ENCODE peak calls at places on chromosomes 3 and 15, in six cellular contexts. K is HepG2, Y is Peyer's patch, A is H54, J is sigmoid colon, U is heart left ventricle. O is an unnamed sample.
A peak's percentile ranks its signal among the peaks of the same experiment; 100 is the strongest.

GRCh38 chr3:106534206-106534605 is 665.4 kb upstream of the CBLB start:
- DNase-seq in U (no peak), Y (no peak), J (no peak), A (no peak), K (no peak), O (no peak)

GRCh38 chr3:51637144-51637940 is 33.7 kb upstream of the TEX264 start:
- DNase-seq in Y (no peak), J (no peak), A (no peak), K (no peak), U (no peak), O (no peak)

GRCh38 chr3:104291437-104291851 is 1075.3 kb upstream of the ALCAM start:
- DNase-seq in Y (no peak), K (no peak), A (no peak), J (no peak), U (no peak), O (no peak)

GRCh38 chr3:139120336-139120971 is 75.8 kb upstream of the PRR23C start:
- DNase-seq in Y (no peak), U (no peak), K (no peak), J (no peak), A (no peak), O (peak; percentile 72)

GRCh38 chr15:25812073-25812472 is 51.1 kb downstream of the ATP10A start:
- DNase-seq in J (no peak), Y (no peak), U (no peak), A (no peak), K (no peak), O (no peak)

GRCh38 chr3:63954182-63954581 is 42.0 kb upstream of the SCAANT1 start:
- DNase-seq in A (no peak), K (no peak), Y (no peak), U (no peak), J (no peak), O (no peak)

GRCh38 chr3:129734449-129734848 is 128.0 kb upstream of the PLXND1 start:
- DNase-seq in U (no peak), A (no peak), Y (no peak), J (no peak), K (no peak), O (no peak)

GRCh38 chr15:81589671-81590070 is 215.7 kb upstream of the TMC3 start:
- DNase-seq in K (no peak), J (no peak), U (no peak), A (no peak), Y (no peak), O (no peak)

GRCh38 chr3:105938101-105938500 is 69.3 kb upstream of the CBLB start:
- DNase-seq in A (peak; percentile 1), J (no peak), U (peak; percentile 33), Y (no peak), K (no peak), O (no peak)

GRCh38 chr15:74378853-74379252 is 11.4 kb upstream of the CYP11A1 start:
- DNase-seq in Y (peak; percentile 34), U (no peak), A (no peak), J (no peak), K (no peak), O (no peak)

GRCh38 chr3:86723433-86723832 is 267.5 kb downstream of the VGLL3 start:
- DNase-seq in J (no peak), Y (no peak), K (no peak), A (no peak), U (no peak), O (no peak)

GRCh38 chr3:169634618-169635236 is 28.8 kb downstream of the MECOM start:
- DNase-seq in U (peak; percentile 38), K (peak; percentile 53), A (no peak), J (no peak), Y (no peak), O (no peak)

GRCh38 chr3:46540550-46540949 is 25.6 kb downstream of the LRRC2 start:
- DNase-seq in U (no peak), J (no peak), K (no peak), Y (no peak), A (no peak), O (no peak)

GRCh38 chr3:72077473-72078259 is 292.7 kb upstream of the PROK2 start:
- DNase-seq in A (no peak), Y (no peak), J (no peak), U (no peak), K (no peak), O (no peak)

GRCh38 chr3:72080800-72081199 is 295.9 kb upstream of the PROK2 start:
- DNase-seq in K (no peak), A (no peak), Y (no peak), U (no peak), J (no peak), O (no peak)

GRCh38 chr3:72079369-72079872 is 294.5 kb upstream of the PROK2 start:
- DNase-seq in K (no peak), Y (no peak), J (no peak), A (no peak), U (no peak), O (no peak)

GRCh38 chr3:72080101-72080500 is 295.2 kb upstream of the PROK2 start:
- DNase-seq in A (no peak), J (no peak), Y (no peak), K (no peak), U (no peak), O (no peak)

DNA sequence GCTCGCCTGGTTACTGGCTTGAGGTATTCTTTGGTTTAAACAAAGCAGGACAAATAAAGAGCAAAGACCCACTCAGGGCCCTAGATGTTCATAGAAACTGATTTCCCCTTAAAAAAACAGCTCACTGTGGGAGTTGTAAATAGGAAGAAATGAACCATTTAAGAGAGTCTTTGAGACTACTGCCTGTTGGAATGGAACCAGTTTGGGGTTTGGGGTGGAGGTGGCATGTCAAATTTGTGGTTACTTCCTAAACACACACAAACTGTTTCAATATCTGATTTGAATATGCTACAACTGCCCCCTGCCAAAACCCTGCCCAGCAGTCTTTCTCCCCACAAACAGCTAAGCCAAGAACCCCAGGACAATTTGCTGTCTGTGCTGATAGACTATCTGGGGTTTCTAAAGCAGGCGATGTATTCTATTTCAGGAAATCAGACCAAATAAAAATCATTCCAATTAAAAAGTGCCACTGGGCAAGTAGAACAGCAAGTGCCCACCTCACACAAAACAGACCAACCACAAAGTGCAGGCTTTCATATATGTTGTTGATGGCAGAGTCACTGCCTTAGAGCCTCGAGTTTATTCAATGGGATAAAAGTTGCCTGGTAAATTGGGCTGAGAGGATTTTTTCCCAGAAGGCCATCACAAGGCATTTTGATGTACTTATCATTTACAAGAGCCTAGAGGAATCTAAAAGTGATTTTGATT is 293.9 kb upstream of the PROK2 start:
- DNase-seq in K (no peak), A (no peak), Y (no peak), J (no peak), U (no peak), O (no peak)
- TF ChIP-seq POLR2A in K (no peak), A (no peak), Y (no peak), J (no peak), U (no peak), O (no peak)

GRCh38 chr3:172038823-172039222 is 555 bp upstream of the FNDC3B start:
- DNase-seq in Y (no peak), A (no peak), K (no peak), J (peak; percentile 72), U (no peak), O (peak; percentile 71)

GRCh38 chr3:172031957-172032356 is 7.4 kb upstream of the FNDC3B start:
- DNase-seq in U (no peak), K (no peak), A (no peak), Y (no peak), J (no peak), O (no peak)

GRCh38 chr3:172036541-172037215 is 2.7 kb upstream of the FNDC3B start:
- DNase-seq in J (no peak), A (no peak), U (no peak), K (no peak), Y (no peak), O (no peak)

GRCh38 chr3:172033392-172033791 is 6.0 kb upstream of the FNDC3B start:
- DNase-seq in J (no peak), Y (no peak), K (no peak), U (no peak), A (no peak), O (no peak)

GRCh38 chr3:172034786-172035685 is 4.3 kb upstream of the FNDC3B start:
- DNase-seq in Y (no peak), U (no peak), J (no peak), A (peak; percentile 28), K (no peak), O (no peak)
- TF ChIP-seq POLR2A in Y (no peak), U (no peak), J (no peak), A (no peak), K (no peak), O (no peak)

DNA sequence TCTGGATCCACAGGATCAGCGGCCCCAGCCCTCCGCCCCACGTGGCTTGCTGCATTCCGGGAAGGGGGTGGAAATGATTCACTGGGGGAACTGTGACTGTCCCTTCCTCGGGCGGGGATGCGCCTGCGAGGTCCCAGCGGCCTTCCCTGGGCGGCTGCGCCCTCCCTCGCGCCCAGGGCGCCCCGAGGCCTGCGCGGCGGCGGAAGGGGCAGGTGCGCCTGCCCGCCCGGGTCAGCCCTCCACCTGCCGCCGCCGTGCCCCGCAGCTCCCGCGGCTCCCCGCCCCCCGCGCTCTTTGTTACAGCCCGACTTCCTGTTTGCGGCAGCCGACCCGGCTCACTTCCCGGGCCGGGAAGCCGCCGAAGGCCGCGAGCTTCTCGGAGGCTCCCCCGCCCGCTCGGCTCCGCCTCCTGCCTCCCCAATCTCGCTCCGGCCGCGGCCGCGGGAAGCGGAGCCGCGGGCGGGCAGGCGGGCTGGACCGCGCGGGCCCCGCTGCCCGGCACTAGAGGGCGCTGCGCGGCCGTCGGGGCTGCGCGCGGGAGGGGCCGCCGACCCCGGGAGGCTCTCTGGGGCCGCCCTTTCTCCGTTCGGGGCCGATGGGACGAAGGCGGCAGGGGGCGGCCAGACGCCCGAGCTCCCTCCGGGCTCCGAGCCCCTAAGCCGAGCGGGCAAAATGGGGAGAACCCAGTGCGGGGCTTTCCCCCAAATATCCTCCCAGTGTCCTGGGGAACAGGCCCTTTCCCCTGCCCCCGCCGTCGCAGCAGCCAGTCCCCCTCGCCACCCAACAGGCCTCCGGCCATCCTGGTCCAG is 11.5 kb upstream of the CHAC1 start:
- DNase-seq in Y (peak; percentile 87), A (peak; percentile 90), J (peak; percentile 86), K (peak; percentile 59), U (peak; percentile 86), O (no peak)
- TF ChIP-seq POLR2A in Y (peak; percentile 47), A (peak; percentile 32), J (no peak), K (peak; percentile 40), U (no peak), O (no peak)

GRCh38 chr3:150761831-150762661 is 923 bp downstream of the SIAH2 start:
- DNase-seq in Y (peak; percentile 73), J (peak; percentile 85), K (peak; percentile 36), A (peak; percentile 55), U (peak; percentile 61), O (no peak)

GRCh38 chr3:150763841-150764483 is 993 bp upstream of the SIAH2 start:
- DNase-seq in U (peak; percentile 72), K (peak; percentile 66), A (no peak), J (peak; percentile 87), Y (peak; percentile 86), O (peak; percentile 77)

GRCh38 chr3:150763122-150763840 is at the start of gene SIAH2:
- DNase-seq in A (peak; percentile 85), U (peak; percentile 94), Y (peak; percentile 94), J (peak; percentile 96), K (peak; percentile 92), O (peak; percentile 95)

GRCh38 chr3:150760431-150761200 is 2.4 kb downstream of the SIAH2 start:
- DNase-seq in U (no peak), J (no peak), Y (no peak), K (no peak), A (no peak), O (no peak)

DNA sequence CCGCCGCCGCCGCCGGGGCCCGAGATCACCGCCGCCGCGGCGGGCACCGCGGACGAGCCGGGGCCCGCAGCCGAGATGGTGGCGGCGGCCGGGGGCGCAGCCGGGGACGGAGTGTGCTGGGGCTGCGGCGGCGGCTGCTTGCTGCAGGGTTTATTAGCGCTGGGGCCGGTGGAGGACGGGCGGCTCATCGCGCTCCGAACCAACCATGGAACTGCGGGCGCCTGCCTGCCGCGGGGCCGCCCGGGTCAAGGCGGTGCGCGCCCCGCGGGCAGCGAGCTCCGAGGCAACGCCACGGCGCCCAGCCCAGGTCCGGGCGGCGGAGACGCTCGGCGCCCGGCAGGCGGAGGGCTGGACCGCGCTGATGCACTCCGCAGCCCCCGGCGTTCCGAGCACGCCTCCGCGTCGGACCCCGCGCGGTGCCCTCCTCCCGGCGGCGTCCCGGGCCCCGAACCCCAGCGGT is 277 bp downstream of the SIAH2 start:
- DNase-seq in K (no peak), U (no peak), Y (no peak), A (no peak), J (no peak), O (no peak)
- TF ChIP-seq POLR2A in K (no peak), U (peak; percentile 95), Y (no peak), A (no peak), J (peak; percentile 18), O (no peak)